ENCODE peak calls at places on chromosomes 12 and 14, in nine cellular contexts. One of them, this sample, is unnamed.
A peak's percentile ranks its signal among the peaks of the same experiment; 100 is the strongest.

GRCh38 chr12:130433834-130434233 is 96.1 kb downstream of the PIWIL1 start:
- DNase-seq in effector CD8-positive, alpha-beta T cell: no peak
- DNase-seq in suprapubic skin: peak; percentile 70
- DNase-seq in activated CD4-positive, alpha-beta memory T cell treated with anti-CD3 and anti-CD28 coated beads, Interleukin-2, amount 10 ng/mL, durations not matched to agents 7 days and 5 days: no peak
- DNase-seq in COR-L47: no peak
- DNase-seq in bronchial epithelial cell: no peak
- DNase-seq in Right ventricle myocardium superior: no peak
- DNase-seq in T-cell: no peak
- DNase-seq in DMS79: no peak
- DNase-seq in this sample: no peak

GRCh38 chr14:103522649-103523582 is at the start of gene CKB:
- DNase-seq in effector CD8-positive, alpha-beta T cell: no peak
- DNase-seq in suprapubic skin: no peak
- DNase-seq in activated CD4-positive, alpha-beta memory T cell treated with anti-CD3 and anti-CD28 coated beads, Interleukin-2, amount 10 ng/mL, durations not matched to agents 7 days and 5 days: no peak
- DNase-seq in COR-L47: peak; percentile 94
- DNase-seq in bronchial epithelial cell: no peak
- DNase-seq in Right ventricle myocardium superior: peak; percentile 84
- DNase-seq in T-cell: no peak
- DNase-seq in DMS79: peak; percentile 60
- DNase-seq in this sample: peak; percentile 90

GRCh38 chr12:96578526-96579125 is 89.2 kb downstream of the CFAP54 start:
- DNase-seq in effector CD8-positive, alpha-beta T cell: no peak
- DNase-seq in suprapubic skin: no peak
- DNase-seq in activated CD4-positive, alpha-beta memory T cell treated with anti-CD3 and anti-CD28 coated beads, Interleukin-2, amount 10 ng/mL, durations not matched to agents 7 days and 5 days: no peak
- DNase-seq in COR-L47: peak; percentile 69
- DNase-seq in bronchial epithelial cell: peak; percentile 60
- DNase-seq in Right ventricle myocardium superior: no peak
- DNase-seq in T-cell: no peak
- DNase-seq in DMS79: peak; percentile 44
- DNase-seq in this sample: no peak

GRCh38 chr12:78181544-78182162 is 351.0 kb downstream of the NAV3 start:
- DNase-seq in effector CD8-positive, alpha-beta T cell: no peak
- DNase-seq in suprapubic skin: no peak
- DNase-seq in activated CD4-positive, alpha-beta memory T cell treated with anti-CD3 and anti-CD28 coated beads, Interleukin-2, amount 10 ng/mL, durations not matched to agents 7 days and 5 days: no peak
- DNase-seq in COR-L47: peak; percentile 49
- DNase-seq in bronchial epithelial cell: peak; percentile 41
- DNase-seq in Right ventricle myocardium superior: no peak
- DNase-seq in T-cell: no peak
- DNase-seq in DMS79: no peak
- DNase-seq in this sample: no peak

GRCh38 chr12:27571463-27571862 is 47.5 kb downstream of the PPFIBP1 start:
- DNase-seq in effector CD8-positive, alpha-beta T cell: no peak
- DNase-seq in suprapubic skin: no peak
- DNase-seq in activated CD4-positive, alpha-beta memory T cell treated with anti-CD3 and anti-CD28 coated beads, Interleukin-2, amount 10 ng/mL, durations not matched to agents 7 days and 5 days: no peak
- DNase-seq in COR-L47: no peak
- DNase-seq in bronchial epithelial cell: peak; percentile 88
- DNase-seq in Right ventricle myocardium superior: no peak
- DNase-seq in T-cell: no peak
- DNase-seq in DMS79: no peak
- DNase-seq in this sample: no peak

GRCh38 chr12:84506317-84506716 is 406.3 kb downstream of the SLC6A15 start:
- DNase-seq in effector CD8-positive, alpha-beta T cell: no peak
- DNase-seq in suprapubic skin: no peak
- DNase-seq in activated CD4-positive, alpha-beta memory T cell treated with anti-CD3 and anti-CD28 coated beads, Interleukin-2, amount 10 ng/mL, durations not matched to agents 7 days and 5 days: no peak
- DNase-seq in COR-L47: no peak
- DNase-seq in bronchial epithelial cell: no peak
- DNase-seq in Right ventricle myocardium superior: peak; percentile 47
- DNase-seq in T-cell: no peak
- DNase-seq in DMS79: no peak
- DNase-seq in this sample: no peak

GRCh38 chr14:90986510-90986909 is 73.9 kb downstream of the RPS6KA5 start:
- DNase-seq in effector CD8-positive, alpha-beta T cell: no peak
- DNase-seq in suprapubic skin: no peak
- DNase-seq in activated CD4-positive, alpha-beta memory T cell treated with anti-CD3 and anti-CD28 coated beads, Interleukin-2, amount 10 ng/mL, durations not matched to agents 7 days and 5 days: no peak
- DNase-seq in COR-L47: no peak
- DNase-seq in bronchial epithelial cell: peak; percentile 68
- DNase-seq in Right ventricle myocardium superior: no peak
- DNase-seq in T-cell: no peak
- DNase-seq in DMS79: no peak
- DNase-seq in this sample: no peak

GRCh38 chr12:74586251-74586650 is 48.6 kb downstream of the ATXN7L3B start:
- DNase-seq in effector CD8-positive, alpha-beta T cell: no peak
- DNase-seq in suprapubic skin: no peak
- DNase-seq in activated CD4-positive, alpha-beta memory T cell treated with anti-CD3 and anti-CD28 coated beads, Interleukin-2, amount 10 ng/mL, durations not matched to agents 7 days and 5 days: no peak
- DNase-seq in COR-L47: no peak
- DNase-seq in bronchial epithelial cell: no peak
- DNase-seq in Right ventricle myocardium superior: no peak
- DNase-seq in T-cell: no peak
- DNase-seq in DMS79: no peak
- DNase-seq in this sample: no peak

GRCh38 chr12:113722747-113723146 is 243.4 kb downstream of the RBM19 start:
- DNase-seq in effector CD8-positive, alpha-beta T cell: no peak
- DNase-seq in suprapubic skin: no peak
- DNase-seq in activated CD4-positive, alpha-beta memory T cell treated with anti-CD3 and anti-CD28 coated beads, Interleukin-2, amount 10 ng/mL, durations not matched to agents 7 days and 5 days: no peak
- DNase-seq in COR-L47: no peak
- DNase-seq in bronchial epithelial cell: no peak
- DNase-seq in Right ventricle myocardium superior: no peak
- DNase-seq in T-cell: no peak
- DNase-seq in DMS79: no peak
- DNase-seq in this sample: no peak

GRCh38 chr12:53054112-53054878 is 4.4 kb downstream of the TNS2 start:
- DNase-seq in effector CD8-positive, alpha-beta T cell: peak; percentile 92
- DNase-seq in suprapubic skin: peak; percentile 97
- DNase-seq in activated CD4-positive, alpha-beta memory T cell treated with anti-CD3 and anti-CD28 coated beads, Interleukin-2, amount 10 ng/mL, durations not matched to agents 7 days and 5 days: peak; percentile 94
- DNase-seq in COR-L47: peak; percentile 95
- DNase-seq in bronchial epithelial cell: peak; percentile 90
- DNase-seq in Right ventricle myocardium superior: peak; percentile 95
- DNase-seq in T-cell: peak; percentile 92
- DNase-seq in DMS79: peak; percentile 78
- DNase-seq in this sample: peak; percentile 94

GRCh38 chr12:65415826-65416225 is 137.3 kb downstream of the MSRB3 start:
- DNase-seq in effector CD8-positive, alpha-beta T cell: no peak
- DNase-seq in suprapubic skin: no peak
- DNase-seq in activated CD4-positive, alpha-beta memory T cell treated with anti-CD3 and anti-CD28 coated beads, Interleukin-2, amount 10 ng/mL, durations not matched to agents 7 days and 5 days: no peak
- DNase-seq in COR-L47: no peak
- DNase-seq in bronchial epithelial cell: no peak
- DNase-seq in Right ventricle myocardium superior: no peak
- DNase-seq in T-cell: no peak
- DNase-seq in DMS79: no peak
- DNase-seq in this sample: no peak

GRCh38 chr14:23643533-23644194 is 7.5 kb downstream of the DHRS2 start:
- DNase-seq in effector CD8-positive, alpha-beta T cell: no peak
- DNase-seq in suprapubic skin: no peak
- DNase-seq in activated CD4-positive, alpha-beta memory T cell treated with anti-CD3 and anti-CD28 coated beads, Interleukin-2, amount 10 ng/mL, durations not matched to agents 7 days and 5 days: no peak
- DNase-seq in COR-L47: no peak
- DNase-seq in bronchial epithelial cell: no peak
- DNase-seq in Right ventricle myocardium superior: no peak
- DNase-seq in T-cell: no peak
- DNase-seq in DMS79: no peak
- DNase-seq in this sample: no peak

GRCh38 chr12:123223241-123223668 is 9.7 kb downstream of the MPHOSPH9 start:
- DNase-seq in effector CD8-positive, alpha-beta T cell: peak; percentile 25
- DNase-seq in suprapubic skin: no peak
- DNase-seq in activated CD4-positive, alpha-beta memory T cell treated with anti-CD3 and anti-CD28 coated beads, Interleukin-2, amount 10 ng/mL, durations not matched to agents 7 days and 5 days: peak; percentile 73
- DNase-seq in COR-L47: no peak
- DNase-seq in bronchial epithelial cell: no peak
- DNase-seq in Right ventricle myocardium superior: no peak
- DNase-seq in T-cell: peak; percentile 65
- DNase-seq in DMS79: no peak
- DNase-seq in this sample: no peak

GRCh38 chr14:58864751-58865519 is 227.2 kb downstream of the DACT1 start:
- DNase-seq in effector CD8-positive, alpha-beta T cell: no peak
- DNase-seq in suprapubic skin: no peak
- DNase-seq in activated CD4-positive, alpha-beta memory T cell treated with anti-CD3 and anti-CD28 coated beads, Interleukin-2, amount 10 ng/mL, durations not matched to agents 7 days and 5 days: no peak
- DNase-seq in COR-L47: no peak
- DNase-seq in bronchial epithelial cell: no peak
- DNase-seq in Right ventricle myocardium superior: no peak
- DNase-seq in T-cell: no peak
- DNase-seq in DMS79: peak; percentile 22
- DNase-seq in this sample: no peak

GRCh38 chr14:24578558-24578957 is 2.5 kb upstream of the CTSG start:
- DNase-seq in effector CD8-positive, alpha-beta T cell: no peak
- DNase-seq in suprapubic skin: no peak
- DNase-seq in activated CD4-positive, alpha-beta memory T cell treated with anti-CD3 and anti-CD28 coated beads, Interleukin-2, amount 10 ng/mL, durations not matched to agents 7 days and 5 days: no peak
- DNase-seq in COR-L47: no peak
- DNase-seq in bronchial epithelial cell: no peak
- DNase-seq in Right ventricle myocardium superior: no peak
- DNase-seq in T-cell: no peak
- DNase-seq in DMS79: no peak
- DNase-seq in this sample: no peak

GRCh38 chr12:19539836-19540235 is 100.5 kb downstream of the AEBP2 start:
- DNase-seq in effector CD8-positive, alpha-beta T cell: no peak
- DNase-seq in suprapubic skin: no peak
- DNase-seq in activated CD4-positive, alpha-beta memory T cell treated with anti-CD3 and anti-CD28 coated beads, Interleukin-2, amount 10 ng/mL, durations not matched to agents 7 days and 5 days: no peak
- DNase-seq in COR-L47: no peak
- DNase-seq in bronchial epithelial cell: peak; percentile 20
- DNase-seq in Right ventricle myocardium superior: no peak
- DNase-seq in T-cell: no peak
- DNase-seq in DMS79: no peak
- DNase-seq in this sample: no peak

GRCh38 chr14:104357689-104358527 is 219.5 kb downstream of the KIF26A start:
- DNase-seq in effector CD8-positive, alpha-beta T cell: no peak
- DNase-seq in suprapubic skin: peak; percentile 74
- DNase-seq in activated CD4-positive, alpha-beta memory T cell treated with anti-CD3 and anti-CD28 coated beads, Interleukin-2, amount 10 ng/mL, durations not matched to agents 7 days and 5 days: no peak
- DNase-seq in COR-L47: no peak
- DNase-seq in bronchial epithelial cell: no peak
- DNase-seq in Right ventricle myocardium superior: peak; percentile 20
- DNase-seq in T-cell: no peak
- DNase-seq in DMS79: no peak
- DNase-seq in this sample: no peak

GRCh38 chr14:70664698-70665447 is 23.2 kb downstream of the TTC9 start:
- DNase-seq in effector CD8-positive, alpha-beta T cell: no peak
- DNase-seq in suprapubic skin: no peak
- DNase-seq in activated CD4-positive, alpha-beta memory T cell treated with anti-CD3 and anti-CD28 coated beads, Interleukin-2, amount 10 ng/mL, durations not matched to agents 7 days and 5 days: no peak
- DNase-seq in COR-L47: no peak
- DNase-seq in bronchial epithelial cell: no peak
- DNase-seq in Right ventricle myocardium superior: no peak
- DNase-seq in T-cell: no peak
- DNase-seq in DMS79: peak; percentile 72
- DNase-seq in this sample: no peak

GRCh38 chr14:86911506-86911905 is 1081.5 kb downstream of the GALC start:
- DNase-seq in effector CD8-positive, alpha-beta T cell: no peak
- DNase-seq in suprapubic skin: no peak
- DNase-seq in activated CD4-positive, alpha-beta memory T cell treated with anti-CD3 and anti-CD28 coated beads, Interleukin-2, amount 10 ng/mL, durations not matched to agents 7 days and 5 days: no peak
- DNase-seq in COR-L47: no peak
- DNase-seq in bronchial epithelial cell: no peak
- DNase-seq in Right ventricle myocardium superior: no peak
- DNase-seq in T-cell: no peak
- DNase-seq in DMS79: no peak
- DNase-seq in this sample: no peak

GRCh38 chr14:58572092-58572853 is 65.5 kb upstream of the DACT1 start:
- DNase-seq in effector CD8-positive, alpha-beta T cell: no peak
- DNase-seq in suprapubic skin: no peak
- DNase-seq in activated CD4-positive, alpha-beta memory T cell treated with anti-CD3 and anti-CD28 coated beads, Interleukin-2, amount 10 ng/mL, durations not matched to agents 7 days and 5 days: peak; percentile 30
- DNase-seq in COR-L47: no peak
- DNase-seq in bronchial epithelial cell: peak; percentile 56
- DNase-seq in Right ventricle myocardium superior: no peak
- DNase-seq in T-cell: peak; percentile 53
- DNase-seq in DMS79: no peak
- DNase-seq in this sample: no peak

GRCh38 chr14:35215110-35215872 is 76.9 kb upstream of the PSMA6 start:
- DNase-seq in effector CD8-positive, alpha-beta T cell: no peak
- DNase-seq in suprapubic skin: no peak
- DNase-seq in activated CD4-positive, alpha-beta memory T cell treated with anti-CD3 and anti-CD28 coated beads, Interleukin-2, amount 10 ng/mL, durations not matched to agents 7 days and 5 days: no peak
- DNase-seq in COR-L47: no peak
- DNase-seq in bronchial epithelial cell: peak; percentile 59
- DNase-seq in Right ventricle myocardium superior: no peak
- DNase-seq in T-cell: no peak
- DNase-seq in DMS79: peak; percentile 66
- DNase-seq in this sample: no peak

GRCh38 chr14:35158951-35159653 is 36.8 kb downstream of the PRORP start:
- DNase-seq in effector CD8-positive, alpha-beta T cell: no peak
- DNase-seq in suprapubic skin: no peak
- DNase-seq in activated CD4-positive, alpha-beta memory T cell treated with anti-CD3 and anti-CD28 coated beads, Interleukin-2, amount 10 ng/mL, durations not matched to agents 7 days and 5 days: no peak
- DNase-seq in COR-L47: no peak
- DNase-seq in bronchial epithelial cell: no peak
- DNase-seq in Right ventricle myocardium superior: no peak
- DNase-seq in T-cell: no peak
- DNase-seq in DMS79: no peak
- DNase-seq in this sample: no peak

GRCh38 chr12:47999816-48000215 is 4.5 kb downstream of the COL2A1 start:
- DNase-seq in effector CD8-positive, alpha-beta T cell: no peak
- DNase-seq in suprapubic skin: no peak
- DNase-seq in activated CD4-positive, alpha-beta memory T cell treated with anti-CD3 and anti-CD28 coated beads, Interleukin-2, amount 10 ng/mL, durations not matched to agents 7 days and 5 days: no peak
- DNase-seq in COR-L47: no peak
- DNase-seq in bronchial epithelial cell: no peak
- DNase-seq in Right ventricle myocardium superior: no peak
- DNase-seq in T-cell: no peak
- DNase-seq in DMS79: no peak
- DNase-seq in this sample: no peak

GRCh38 chr12:57332646-57333312 is 81.8 kb upstream of the STAC3 start:
- DNase-seq in effector CD8-positive, alpha-beta T cell: no peak
- DNase-seq in suprapubic skin: no peak
- DNase-seq in activated CD4-positive, alpha-beta memory T cell treated with anti-CD3 and anti-CD28 coated beads, Interleukin-2, amount 10 ng/mL, durations not matched to agents 7 days and 5 days: no peak
- DNase-seq in COR-L47: no peak
- DNase-seq in bronchial epithelial cell: peak; percentile 75
- DNase-seq in Right ventricle myocardium superior: no peak
- DNase-seq in T-cell: no peak
- DNase-seq in DMS79: no peak
- DNase-seq in this sample: no peak

GRCh38 chr14:99548285-99548684 is 55.7 kb downstream of the CCDC85C start:
- DNase-seq in effector CD8-positive, alpha-beta T cell: no peak
- DNase-seq in suprapubic skin: no peak
- DNase-seq in activated CD4-positive, alpha-beta memory T cell treated with anti-CD3 and anti-CD28 coated beads, Interleukin-2, amount 10 ng/mL, durations not matched to agents 7 days and 5 days: no peak
- DNase-seq in COR-L47: peak; percentile 81
- DNase-seq in bronchial epithelial cell: no peak
- DNase-seq in Right ventricle myocardium superior: no peak
- DNase-seq in T-cell: no peak
- DNase-seq in DMS79: peak; percentile 58
- DNase-seq in this sample: no peak

GRCh38 chr14:64463198-64463597 is 2.1 kb upstream of the AKAP5 start:
- DNase-seq in effector CD8-positive, alpha-beta T cell: no peak
- DNase-seq in suprapubic skin: no peak
- DNase-seq in activated CD4-positive, alpha-beta memory T cell treated with anti-CD3 and anti-CD28 coated beads, Interleukin-2, amount 10 ng/mL, durations not matched to agents 7 days and 5 days: no peak
- DNase-seq in COR-L47: no peak
- DNase-seq in bronchial epithelial cell: no peak
- DNase-seq in Right ventricle myocardium superior: no peak
- DNase-seq in T-cell: no peak
- DNase-seq in DMS79: no peak
- DNase-seq in this sample: no peak

GRCh38 chr12:55931780-55932545 is 1.0 kb downstream of the DGKA start:
- DNase-seq in effector CD8-positive, alpha-beta T cell: no peak
- DNase-seq in suprapubic skin: peak; percentile 85
- DNase-seq in activated CD4-positive, alpha-beta memory T cell treated with anti-CD3 and anti-CD28 coated beads, Interleukin-2, amount 10 ng/mL, durations not matched to agents 7 days and 5 days: peak; percentile 45
- DNase-seq in COR-L47: no peak
- DNase-seq in bronchial epithelial cell: peak; percentile 25
- DNase-seq in Right ventricle myocardium superior: peak; percentile 79
- DNase-seq in T-cell: no peak
- DNase-seq in DMS79: no peak
- DNase-seq in this sample: peak; percentile 87

This sample was measured in right cardiac atrium.